ENCODE peak calls at places on chromosome 2, in four cellular contexts. One of them, this sample, is unnamed.

GRCh38 chr2:226873051-226873620 is 37.3 kb downstream of the RHBDD1 start:
- DNase-seq in stimulated activated CD4-positive, alpha-beta T cell treated with anti-CD3 and anti-CD28 coated beads, Interleukin-2, amount 100 ng/mL, for 24 hours: peak; percentile 20
- DNase-seq in upper lobe of right lung: no peak
- DNase-seq in Peyer's patch: no peak
- DNase-seq in this sample: no peak

GRCh38 chr2:229715895-229716507 is 1.6 kb upstream of the DNER start:
- DNase-seq in stimulated activated CD4-positive, alpha-beta T cell treated with anti-CD3 and anti-CD28 coated beads, Interleukin-2, amount 100 ng/mL, for 24 hours: peak; percentile 31
- DNase-seq in upper lobe of right lung: no peak
- DNase-seq in Peyer's patch: no peak
- DNase-seq in this sample: peak; percentile 3

GRCh38 chr2:1481406-1482252 is 68.4 kb downstream of the TPO start:
- DNase-seq in stimulated activated CD4-positive, alpha-beta T cell treated with anti-CD3 and anti-CD28 coated beads, Interleukin-2, amount 100 ng/mL, for 24 hours: no peak
- DNase-seq in Peyer's patch: no peak
- DNase-seq in upper lobe of right lung: peak; percentile 36
- DNase-seq in this sample: no peak

GRCh38 chr2:156321243-156321904 is 11.1 kb downstream of the NR4A2 start:
- DNase-seq in Peyer's patch: peak; percentile 63
- DNase-seq in upper lobe of right lung: no peak
- DNase-seq in stimulated activated CD4-positive, alpha-beta T cell treated with anti-CD3 and anti-CD28 coated beads, Interleukin-2, amount 100 ng/mL, for 24 hours: no peak
- DNase-seq in this sample: peak; percentile 45

GRCh38 chr2:36965751-36966369 is 476 bp downstream of the STRN start:
- DNase-seq in upper lobe of right lung: peak; percentile 64
- DNase-seq in Peyer's patch: peak; percentile 67
- DNase-seq in stimulated activated CD4-positive, alpha-beta T cell treated with anti-CD3 and anti-CD28 coated beads, Interleukin-2, amount 100 ng/mL, for 24 hours: peak; percentile 52
- DNase-seq in this sample: peak; percentile 76

GRCh38 chr2:42064417-42064942 is 16.7 kb downstream of the PKDCC start:
- DNase-seq in upper lobe of right lung: no peak
- DNase-seq in stimulated activated CD4-positive, alpha-beta T cell treated with anti-CD3 and anti-CD28 coated beads, Interleukin-2, amount 100 ng/mL, for 24 hours: no peak
- DNase-seq in Peyer's patch: peak; percentile 63
- DNase-seq in this sample: no peak

GRCh38 chr2:47373747-47374146 is 29.2 kb upstream of the MSH2 start:
- DNase-seq in upper lobe of right lung: no peak
- DNase-seq in stimulated activated CD4-positive, alpha-beta T cell treated with anti-CD3 and anti-CD28 coated beads, Interleukin-2, amount 100 ng/mL, for 24 hours: no peak
- DNase-seq in Peyer's patch: peak; percentile 70
- DNase-seq in this sample: peak; percentile 26

GRCh38 chr2:96907405-96908041 is 37.6 kb upstream of the SEMA4C start:
- DNase-seq in upper lobe of right lung: no peak
- DNase-seq in stimulated activated CD4-positive, alpha-beta T cell treated with anti-CD3 and anti-CD28 coated beads, Interleukin-2, amount 100 ng/mL, for 24 hours: no peak
- DNase-seq in Peyer's patch: peak; percentile 67
- DNase-seq in this sample: peak; percentile 90

GRCh38 chr2:149166958-149167810 is 128.7 kb downstream of the LYPD6B start:
- DNase-seq in upper lobe of right lung: no peak
- DNase-seq in Peyer's patch: no peak
- DNase-seq in stimulated activated CD4-positive, alpha-beta T cell treated with anti-CD3 and anti-CD28 coated beads, Interleukin-2, amount 100 ng/mL, for 24 hours: peak; percentile 32
- DNase-seq in this sample: peak; percentile 26

GRCh38 chr2:102301867-102302362 is 9.4 kb upstream of the IL1RL1 start:
- DNase-seq in stimulated activated CD4-positive, alpha-beta T cell treated with anti-CD3 and anti-CD28 coated beads, Interleukin-2, amount 100 ng/mL, for 24 hours: peak; percentile 55
- DNase-seq in upper lobe of right lung: no peak
- DNase-seq in Peyer's patch: peak; percentile 66
- DNase-seq in this sample: peak; percentile 53

GRCh38 chr2:105313877-105314276 is 15.7 kb downstream of the TGFBRAP1 start:
- DNase-seq in upper lobe of right lung: no peak
- DNase-seq in stimulated activated CD4-positive, alpha-beta T cell treated with anti-CD3 and anti-CD28 coated beads, Interleukin-2, amount 100 ng/mL, for 24 hours: no peak
- DNase-seq in Peyer's patch: no peak
- DNase-seq in this sample: no peak

GRCh38 chr2:204611017-204611631 is 65.8 kb downstream of the PARD3B start:
- DNase-seq in upper lobe of right lung: no peak
- DNase-seq in Peyer's patch: no peak
- DNase-seq in stimulated activated CD4-positive, alpha-beta T cell treated with anti-CD3 and anti-CD28 coated beads, Interleukin-2, amount 100 ng/mL, for 24 hours: no peak
- DNase-seq in this sample: no peak

GRCh38 chr2:31341351-31341750 is 73.2 kb downstream of the XDH start:
- DNase-seq in Peyer's patch: no peak
- DNase-seq in upper lobe of right lung: no peak
- DNase-seq in stimulated activated CD4-positive, alpha-beta T cell treated with anti-CD3 and anti-CD28 coated beads, Interleukin-2, amount 100 ng/mL, for 24 hours: no peak
- DNase-seq in this sample: no peak

GRCh38 chr2:61018319-61018750 is 280 bp upstream of the PUS10 start:
- DNase-seq in upper lobe of right lung: no peak
- DNase-seq in Peyer's patch: no peak
- DNase-seq in stimulated activated CD4-positive, alpha-beta T cell treated with anti-CD3 and anti-CD28 coated beads, Interleukin-2, amount 100 ng/mL, for 24 hours: no peak
- DNase-seq in this sample: no peak

GRCh38 chr2:98804736-98805135 is 73.8 kb upstream of the MGAT4A start:
- DNase-seq in stimulated activated CD4-positive, alpha-beta T cell treated with anti-CD3 and anti-CD28 coated beads, Interleukin-2, amount 100 ng/mL, for 24 hours: no peak
- DNase-seq in Peyer's patch: no peak
- DNase-seq in upper lobe of right lung: no peak
- DNase-seq in this sample: no peak

GRCh38 chr2:177724398-177725287 is 332.1 kb downstream of the AGPS start:
- DNase-seq in Peyer's patch: peak; percentile 73
- DNase-seq in upper lobe of right lung: no peak
- DNase-seq in stimulated activated CD4-positive, alpha-beta T cell treated with anti-CD3 and anti-CD28 coated beads, Interleukin-2, amount 100 ng/mL, for 24 hours: peak; percentile 50
- DNase-seq in this sample: peak; percentile 68

GRCh38 chr2:33040541-33040940 is 93.8 kb downstream of the LTBP1 start:
- DNase-seq in upper lobe of right lung: no peak
- DNase-seq in Peyer's patch: no peak
- DNase-seq in stimulated activated CD4-positive, alpha-beta T cell treated with anti-CD3 and anti-CD28 coated beads, Interleukin-2, amount 100 ng/mL, for 24 hours: no peak
- DNase-seq in this sample: no peak

GRCh38 chr2:26905341-26906198 is 57.6 kb downstream of the DPYSL5 start:
- DNase-seq in upper lobe of right lung: no peak
- DNase-seq in Peyer's patch: no peak
- DNase-seq in stimulated activated CD4-positive, alpha-beta T cell treated with anti-CD3 and anti-CD28 coated beads, Interleukin-2, amount 100 ng/mL, for 24 hours: no peak
- DNase-seq in this sample: no peak

GRCh38 chr2:134193774-134194173 is 60.1 kb upstream of the MGAT5 start:
- DNase-seq in Peyer's patch: no peak
- DNase-seq in upper lobe of right lung: no peak
- DNase-seq in stimulated activated CD4-positive, alpha-beta T cell treated with anti-CD3 and anti-CD28 coated beads, Interleukin-2, amount 100 ng/mL, for 24 hours: no peak
- DNase-seq in this sample: no peak

GRCh38 chr2:223442874-223443273 is 159.3 kb downstream of the SCG2 start:
- DNase-seq in Peyer's patch: no peak
- DNase-seq in stimulated activated CD4-positive, alpha-beta T cell treated with anti-CD3 and anti-CD28 coated beads, Interleukin-2, amount 100 ng/mL, for 24 hours: no peak
- DNase-seq in upper lobe of right lung: no peak
- DNase-seq in this sample: no peak

GRCh38 chr2:101223814-101224231 is 28.9 kb upstream of the CNOT11 start:
- DNase-seq in Peyer's patch: peak; percentile 75
- DNase-seq in stimulated activated CD4-positive, alpha-beta T cell treated with anti-CD3 and anti-CD28 coated beads, Interleukin-2, amount 100 ng/mL, for 24 hours: peak; percentile 43
- DNase-seq in upper lobe of right lung: no peak
- DNase-seq in this sample: no peak

GRCh38 chr2:8252997-8253694 is 428.7 kb upstream of the ID2 start:
- DNase-seq in stimulated activated CD4-positive, alpha-beta T cell treated with anti-CD3 and anti-CD28 coated beads, Interleukin-2, amount 100 ng/mL, for 24 hours: no peak
- DNase-seq in Peyer's patch: no peak
- DNase-seq in upper lobe of right lung: no peak
- DNase-seq in this sample: no peak

GRCh38 chr2:157443795-157444642 is at the start of gene CYTIP:
- DNase-seq in upper lobe of right lung: peak; percentile 61
- DNase-seq in Peyer's patch: peak; percentile 92
- DNase-seq in stimulated activated CD4-positive, alpha-beta T cell treated with anti-CD3 and anti-CD28 coated beads, Interleukin-2, amount 100 ng/mL, for 24 hours: peak; percentile 62
- DNase-seq in this sample: no peak

This sample was measured in cardiac muscle cell.